ENCODE peak calls at places on chromosome 14, in eight cellular contexts. S is hippocampal formation; M is mucosa of gallbladder; B is fibroblast of lung; D is EL; G is AG10803; U is activated CD8-positive, alpha-beta memory T cell treated with anti-CD3 and anti-CD28 coated beads, Interleukin-2, amount 50 U/mL, for 4 hours; T is AG20443. V is an unnamed sample.

GRCh38 chr14:20419404-20419803 is 6.1 kb upstream of the TEP1 start:
- DNase-seq in D (no peak), G (no peak), S (no peak), T (no peak), B (no peak), U (no peak), M (no peak), V (no peak)

GRCh38 chr14:22887260-22887989 is 4.4 kb downstream of the REM2 start:
- DNase-seq in T (peak; percentile 65), G (peak; percentile 66), D (peak; percentile 91), U (no peak), S (no peak), B (peak; percentile 90), M (peak; percentile 79), V (no peak)

GRCh38 chr14:73462815-73463214 is 4.5 kb upstream of the NUMB start:
- DNase-seq in T (peak; percentile 24), D (no peak), S (no peak), B (peak; percentile 51), G (peak; percentile 74), M (no peak), U (no peak), V (no peak)

GRCh38 chr14:50262865-50263264 is 31.5 kb upstream of the SOS2 start:
- DNase-seq in U (no peak), B (no peak), M (no peak), T (no peak), D (no peak), S (no peak), G (no peak), V (no peak)

GRCh38 chr14:70641548-70642312 is at the start of gene TTC9:
- DNase-seq in M (no peak), D (no peak), U (peak; percentile 25), G (no peak), B (no peak), S (no peak), T (peak; percentile 65), V (no peak)

GRCh38 chr14:104436741-104437701 is 142.5 kb upstream of the C14orf180 start:
- DNase-seq in B (no peak), T (peak; percentile 8), U (peak; percentile 10), S (no peak), M (peak; percentile 82), D (no peak), G (no peak), V (peak; percentile 41)

GRCh38 chr14:68282479-68283377 is 463.1 kb downstream of the RAD51B start:
- DNase-seq in B (no peak), M (no peak), S (no peak), T (no peak), D (no peak), U (peak; percentile 29), G (no peak), V (no peak)

GRCh38 chr14:91126761-91127160 is 12.9 kb downstream of the DGLUCY start:
- DNase-seq in M (no peak), T (no peak), U (no peak), G (no peak), D (no peak), S (no peak), B (no peak), V (no peak)

GRCh38 chr14:53468876-53469275 is 315.8 kb upstream of the DDHD1 start:
- DNase-seq in S (no peak), T (no peak), B (no peak), M (no peak), G (no peak), U (no peak), D (no peak), V (no peak)

GRCh38 chr14:104116544-104117340 is 21.6 kb upstream of the KIF26A start:
- DNase-seq in U (peak; percentile 22), G (no peak), D (no peak), S (no peak), M (peak; percentile 41), B (no peak), T (no peak), V (no peak)

GRCh38 chr14:72594099-72594901 is 299.6 kb downstream of the DPF3 start:
- DNase-seq in M (no peak), U (no peak), S (no peak), T (no peak), B (no peak), G (no peak), D (no peak), V (no peak)

GRCh38 chr14:104247336-104248202 is 109.2 kb downstream of the KIF26A start:
- DNase-seq in U (no peak), T (no peak), M (no peak), S (no peak), B (no peak), D (no peak), G (no peak), V (peak; percentile 32)